ENCODE peak calls at places on chromosomes 5 and 9, in seven cellular contexts. One of them, this sample, is unnamed.

GRCh38 chr5:142006363-142007236 is 6.2 kb downstream of the GNPDA1 start:
- DNase-seq in mucosa of descending colon: no peak
- DNase-seq in suprapubic skin: no peak
- DNase-seq in progenitor cell of endocrine pancreas: no peak
- DNase-seq in A549: no peak
- DNase-seq in lower leg skin: no peak
- DNase-seq in gastrocnemius medialis: no peak
- DNase-seq in this sample: no peak

GRCh38 chr5:11182441-11183080 is 421.5 kb upstream of the DAP start:
- DNase-seq in mucosa of descending colon: peak
- DNase-seq in progenitor cell of endocrine pancreas: no peak
- DNase-seq in suprapubic skin: no peak
- DNase-seq in lower leg skin: no peak
- DNase-seq in gastrocnemius medialis: no peak
- DNase-seq in A549: peak
- DNase-seq in this sample: peak

GRCh38 chr9:130874783-130875182 is 21.8 kb downstream of the QRFP start:
- DNase-seq in mucosa of descending colon: no peak
- DNase-seq in progenitor cell of endocrine pancreas: no peak
- DNase-seq in lower leg skin: no peak
- DNase-seq in suprapubic skin: no peak
- DNase-seq in A549: no peak
- DNase-seq in gastrocnemius medialis: no peak
- DNase-seq in this sample: no peak

GRCh38 chr5:157670662-157671591 is at the start of gene C5orf52:
- DNase-seq in suprapubic skin: no peak
- DNase-seq in progenitor cell of endocrine pancreas: no peak
- DNase-seq in mucosa of descending colon: peak
- DNase-seq in gastrocnemius medialis: no peak
- DNase-seq in lower leg skin: no peak
- DNase-seq in A549: peak
- DNase-seq in this sample: peak

GRCh38 chr9:1049641-1050040 is 516 bp upstream of the DMRT2 start:
- DNase-seq in progenitor cell of endocrine pancreas: no peak
- DNase-seq in A549: no peak
- DNase-seq in lower leg skin: no peak
- DNase-seq in mucosa of descending colon: peak
- DNase-seq in gastrocnemius medialis: no peak
- DNase-seq in suprapubic skin: no peak
- DNase-seq in this sample: no peak

GRCh38 chr5:187042-187431 is 4.3 kb upstream of the LRRC14B start:
- DNase-seq in gastrocnemius medialis: no peak
- DNase-seq in progenitor cell of endocrine pancreas: no peak
- DNase-seq in lower leg skin: no peak
- DNase-seq in mucosa of descending colon: no peak
- DNase-seq in A549: no peak
- DNase-seq in suprapubic skin: no peak
- DNase-seq in this sample: no peak

GRCh38 chr5:109753279-109753678 is 63.6 kb downstream of the MAN2A1 start:
- DNase-seq in suprapubic skin: no peak
- DNase-seq in lower leg skin: no peak
- DNase-seq in gastrocnemius medialis: no peak
- DNase-seq in mucosa of descending colon: no peak
- DNase-seq in A549: no peak
- DNase-seq in progenitor cell of endocrine pancreas: no peak
- DNase-seq in this sample: no peak

GRCh38 chr5:9835121-9835770 is 205.1 kb upstream of the TAS2R1 start:
- DNase-seq in A549: no peak
- DNase-seq in mucosa of descending colon: no peak
- DNase-seq in suprapubic skin: no peak
- DNase-seq in lower leg skin: no peak
- DNase-seq in progenitor cell of endocrine pancreas: no peak
- DNase-seq in gastrocnemius medialis: no peak
- DNase-seq in this sample: no peak

GRCh38 chr9:134776080-134776796 is 104.4 kb upstream of the FCN2 start:
- DNase-seq in A549: no peak
- DNase-seq in gastrocnemius medialis: no peak
- DNase-seq in lower leg skin: no peak
- DNase-seq in mucosa of descending colon: no peak
- DNase-seq in progenitor cell of endocrine pancreas: no peak
- DNase-seq in suprapubic skin: no peak
- DNase-seq in this sample: no peak

GRCh38 chr5:74042559-74043357 is 416.8 kb downstream of the ARHGEF28 start:
- DNase-seq in mucosa of descending colon: no peak
- DNase-seq in lower leg skin: no peak
- DNase-seq in gastrocnemius medialis: no peak
- DNase-seq in progenitor cell of endocrine pancreas: no peak
- DNase-seq in A549: no peak
- DNase-seq in suprapubic skin: no peak
- DNase-seq in this sample: no peak

GRCh38 chr5:142063878-142064331 is 44.7 kb upstream of the NDFIP1 start:
- DNase-seq in progenitor cell of endocrine pancreas: no peak
- DNase-seq in suprapubic skin: peak
- DNase-seq in A549: no peak
- DNase-seq in mucosa of descending colon: peak
- DNase-seq in gastrocnemius medialis: peak
- DNase-seq in lower leg skin: peak
- DNase-seq in this sample: no peak

GRCh38 chr9:136019681-136020060 is 58.5 kb upstream of the UBAC1 start:
- DNase-seq in suprapubic skin: no peak
- DNase-seq in progenitor cell of endocrine pancreas: no peak
- DNase-seq in A549: no peak
- DNase-seq in lower leg skin: no peak
- DNase-seq in gastrocnemius medialis: no peak
- DNase-seq in mucosa of descending colon: no peak
- DNase-seq in this sample: no peak

GRCh38 chr9:79447308-79447605 is 124.5 kb upstream of the TLE4 start:
- DNase-seq in A549: no peak
- DNase-seq in suprapubic skin: no peak
- DNase-seq in gastrocnemius medialis: no peak
- DNase-seq in mucosa of descending colon: no peak
- DNase-seq in progenitor cell of endocrine pancreas: no peak
- DNase-seq in lower leg skin: no peak
- DNase-seq in this sample: no peak

GRCh38 chr5:43874772-43875171 is 271.8 kb downstream of the NNT start:
- DNase-seq in lower leg skin: no peak
- DNase-seq in suprapubic skin: no peak
- DNase-seq in A549: no peak
- DNase-seq in progenitor cell of endocrine pancreas: no peak
- DNase-seq in mucosa of descending colon: no peak
- DNase-seq in gastrocnemius medialis: no peak
- DNase-seq in this sample: no peak

GRCh38 chr5:9335754-9336495 is 209.9 kb downstream of the SEMA5A start:
- DNase-seq in gastrocnemius medialis: no peak
- DNase-seq in mucosa of descending colon: no peak
- DNase-seq in A549: no peak
- DNase-seq in progenitor cell of endocrine pancreas: no peak
- DNase-seq in suprapubic skin: no peak
- DNase-seq in lower leg skin: no peak
- DNase-seq in this sample: no peak

GRCh38 chr9:34457266-34458012 is 931 bp downstream of the FAM219A start:
- DNase-seq in progenitor cell of endocrine pancreas: peak
- DNase-seq in suprapubic skin: peak
- DNase-seq in lower leg skin: peak
- DNase-seq in gastrocnemius medialis: peak
- DNase-seq in A549: peak
- DNase-seq in mucosa of descending colon: peak
- DNase-seq in this sample: no peak

GRCh38 chr9:136100700-136101614 is 5.9 kb upstream of the NACC2 start:
- DNase-seq in A549: no peak
- DNase-seq in lower leg skin: no peak
- DNase-seq in gastrocnemius medialis: no peak
- DNase-seq in mucosa of descending colon: no peak
- DNase-seq in progenitor cell of endocrine pancreas: no peak
- DNase-seq in suprapubic skin: no peak
- DNase-seq in this sample: no peak

GRCh38 chr5:34487202-34487879 is 168.8 kb upstream of the RAI14 start:
- DNase-seq in A549: no peak
- DNase-seq in suprapubic skin: no peak
- DNase-seq in mucosa of descending colon: no peak
- DNase-seq in lower leg skin: no peak
- DNase-seq in gastrocnemius medialis: no peak
- DNase-seq in progenitor cell of endocrine pancreas: no peak
- DNase-seq in this sample: no peak

GRCh38 chr5:132473608-132474007 is 17.0 kb downstream of the IRF1 start:
- DNase-seq in gastrocnemius medialis: peak
- DNase-seq in A549: no peak
- DNase-seq in progenitor cell of endocrine pancreas: no peak
- DNase-seq in mucosa of descending colon: no peak
- DNase-seq in suprapubic skin: peak
- DNase-seq in lower leg skin: no peak
- DNase-seq in this sample: no peak

GRCh38 chr5:176410486-176411180 is 5.7 kb downstream of the CLTB start:
- DNase-seq in mucosa of descending colon: no peak
- DNase-seq in suprapubic skin: peak
- DNase-seq in lower leg skin: no peak
- DNase-seq in gastrocnemius medialis: no peak
- DNase-seq in progenitor cell of endocrine pancreas: no peak
- DNase-seq in A549: no peak
- DNase-seq in this sample: no peak
- TF ChIP-seq CTCF in mucosa of descending colon: no peak
- TF ChIP-seq CTCF in suprapubic skin: no peak
- TF ChIP-seq CTCF in lower leg skin: no peak
- TF ChIP-seq CTCF in gastrocnemius medialis: no peak
- TF ChIP-seq CTCF in progenitor cell of endocrine pancreas: peak
- TF ChIP-seq CTCF in A549: no peak
- TF ChIP-seq CTCF in this sample: no peak

GRCh38 chr9:69812068-69813000 is 8.3 kb upstream of the CFAP95 start:
- DNase-seq in mucosa of descending colon: peak
- DNase-seq in A549: no peak
- DNase-seq in progenitor cell of endocrine pancreas: no peak
- DNase-seq in suprapubic skin: no peak
- DNase-seq in gastrocnemius medialis: no peak
- DNase-seq in lower leg skin: no peak
- DNase-seq in this sample: no peak

GRCh38 chr9:69811329-69811989 is 9.2 kb upstream of the CFAP95 start:
- DNase-seq in progenitor cell of endocrine pancreas: no peak
- DNase-seq in mucosa of descending colon: no peak
- DNase-seq in gastrocnemius medialis: no peak
- DNase-seq in A549: no peak
- DNase-seq in suprapubic skin: no peak
- DNase-seq in lower leg skin: no peak
- DNase-seq in this sample: no peak

GRCh38 chr9:69806642-69807041 is 14.0 kb upstream of the CFAP95 start:
- DNase-seq in progenitor cell of endocrine pancreas: no peak
- DNase-seq in mucosa of descending colon: peak
- DNase-seq in gastrocnemius medialis: no peak
- DNase-seq in lower leg skin: no peak
- DNase-seq in suprapubic skin: no peak
- DNase-seq in A549: no peak
- DNase-seq in this sample: no peak

GRCh38 chr9:69805962-69806633 is 14.5 kb upstream of the CFAP95 start:
- DNase-seq in lower leg skin: peak
- DNase-seq in suprapubic skin: no peak
- DNase-seq in progenitor cell of endocrine pancreas: no peak
- DNase-seq in A549: no peak
- DNase-seq in mucosa of descending colon: peak
- DNase-seq in gastrocnemius medialis: peak
- DNase-seq in this sample: no peak

DNA sequence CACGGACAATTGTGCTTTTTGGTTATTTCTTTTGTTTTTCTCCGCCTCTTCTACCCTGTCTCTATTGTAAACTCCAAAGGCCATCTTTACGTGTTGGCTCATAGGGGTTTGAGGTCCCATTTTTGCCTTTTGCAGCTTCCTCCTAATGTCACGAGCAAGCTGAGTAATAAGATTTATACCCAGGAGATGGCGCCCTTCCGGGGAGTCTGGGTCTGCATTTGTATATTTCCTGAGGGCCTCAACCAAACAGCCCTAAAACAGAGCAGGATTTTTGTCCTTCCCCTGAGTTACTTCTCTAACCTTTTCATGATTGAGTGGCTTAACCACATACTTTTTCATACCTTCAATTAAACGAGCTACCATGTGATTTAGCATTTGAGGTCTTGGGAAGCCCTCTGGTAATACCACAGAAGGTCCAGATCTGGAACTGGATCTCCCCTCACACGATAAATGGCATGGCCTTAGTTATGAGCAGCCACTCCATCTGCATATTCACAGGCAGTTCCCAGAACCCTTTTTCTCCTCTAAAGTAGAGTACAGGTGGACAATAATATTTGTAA is 11.2 kb upstream of the CFAP95 start:
- DNase-seq in A549: no peak
- DNase-seq in gastrocnemius medialis: no peak
- DNase-seq in lower leg skin: no peak
- DNase-seq in suprapubic skin: no peak
- DNase-seq in progenitor cell of endocrine pancreas: no peak
- DNase-seq in mucosa of descending colon: no peak
- DNase-seq in this sample: no peak
- TF ChIP-seq CTCF in A549: no peak
- TF ChIP-seq CTCF in gastrocnemius medialis: peak
- TF ChIP-seq CTCF in lower leg skin: no peak
- TF ChIP-seq CTCF in suprapubic skin: no peak
- TF ChIP-seq CTCF in progenitor cell of endocrine pancreas: no peak
- TF ChIP-seq CTCF in mucosa of descending colon: no peak
- TF ChIP-seq CTCF in this sample: no peak

GRCh38 chr5:59525957-59526356 is 367.6 kb downstream of the PDE4D start:
- DNase-seq in A549: no peak
- DNase-seq in gastrocnemius medialis: no peak
- DNase-seq in suprapubic skin: no peak
- DNase-seq in mucosa of descending colon: no peak
- DNase-seq in progenitor cell of endocrine pancreas: no peak
- DNase-seq in lower leg skin: no peak
- DNase-seq in this sample: no peak
- TF ChIP-seq CTCF in A549: peak
- TF ChIP-seq CTCF in gastrocnemius medialis: no peak
- TF ChIP-seq CTCF in suprapubic skin: no peak
- TF ChIP-seq CTCF in mucosa of descending colon: no peak
- TF ChIP-seq CTCF in progenitor cell of endocrine pancreas: no peak
- TF ChIP-seq CTCF in lower leg skin: no peak
- TF ChIP-seq CTCF in this sample: no peak

GRCh38 chr5:175444905-175445456 is 999 bp upstream of the DRD1 start:
- DNase-seq in mucosa of descending colon: no peak
- DNase-seq in suprapubic skin: no peak
- DNase-seq in progenitor cell of endocrine pancreas: no peak
- DNase-seq in A549: no peak
- DNase-seq in gastrocnemius medialis: no peak
- DNase-seq in lower leg skin: no peak
- DNase-seq in this sample: peak
- TF ChIP-seq CTCF in mucosa of descending colon: peak
- TF ChIP-seq CTCF in suprapubic skin: no peak
- TF ChIP-seq CTCF in progenitor cell of endocrine pancreas: peak
- TF ChIP-seq CTCF in A549: no peak
- TF ChIP-seq CTCF in gastrocnemius medialis: no peak
- TF ChIP-seq CTCF in lower leg skin: no peak
- TF ChIP-seq CTCF in this sample: no peak

DNA sequence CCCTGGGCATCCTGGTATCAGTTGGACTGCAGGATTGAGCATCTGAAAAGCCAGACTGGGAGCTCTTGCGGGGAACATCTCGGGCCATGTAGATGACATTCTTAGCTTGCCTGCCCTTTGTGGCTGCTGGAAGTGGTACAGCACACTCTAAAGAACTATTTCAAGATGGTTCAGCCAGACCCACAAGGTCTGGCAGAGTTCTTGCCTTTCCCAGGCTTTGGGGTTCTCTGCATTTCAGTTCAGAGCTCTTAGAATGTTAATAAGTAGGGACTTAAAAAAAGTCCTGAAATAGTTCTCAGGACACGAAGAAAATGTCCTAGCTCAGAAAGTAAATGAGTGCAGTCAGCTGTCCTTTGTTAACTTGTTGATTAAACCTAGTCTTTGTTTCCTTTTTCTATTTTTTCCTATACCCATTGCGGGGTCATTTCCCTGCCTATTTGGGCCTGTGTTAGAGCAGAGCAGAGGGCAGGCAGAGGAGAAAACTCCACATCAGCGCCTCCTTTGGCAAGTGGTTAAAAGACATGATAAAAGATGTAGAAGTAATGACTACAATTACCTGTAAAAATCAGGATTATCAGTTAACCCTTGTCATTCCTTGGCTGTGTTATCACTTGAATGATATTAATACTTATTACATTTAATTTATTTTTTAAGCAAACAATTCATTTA is 291.5 kb downstream of the ZSWIM6 start:
- DNase-seq in lower leg skin: no peak
- DNase-seq in mucosa of descending colon: peak
- DNase-seq in A549: peak
- DNase-seq in progenitor cell of endocrine pancreas: no peak
- DNase-seq in gastrocnemius medialis: no peak
- DNase-seq in suprapubic skin: no peak
- DNase-seq in this sample: no peak
- TF ChIP-seq CTCF in lower leg skin: no peak
- TF ChIP-seq CTCF in mucosa of descending colon: no peak
- TF ChIP-seq CTCF in A549: peak
- TF ChIP-seq CTCF in progenitor cell of endocrine pancreas: peak
- TF ChIP-seq CTCF in gastrocnemius medialis: no peak
- TF ChIP-seq CTCF in suprapubic skin: no peak
- TF ChIP-seq CTCF in this sample: no peak